ENCODE peak calls at places on chromosomes 4 and X, in nine cellular contexts. O is PC-3, R is HCT116, C is neural progenitor cell, S is MM.1S, M is hepatocyte, F is GM23338, H is OCI-LY7, Q is SK-N-SH. A is an unnamed sample.
A peak's percentile ranks its signal among the peaks of the same experiment; 100 is the strongest.

GRCh38 chr4:46878641-46879040 is 30.4 kb downstream of the COX7B2 start:
- DNase-seq in C (no peak), H (no peak), F (no peak), Q (no peak), M (no peak), O (no peak), S (no peak), R (no peak), A (no peak)

GRCh38 chrX:139889760-139890159 is 43.1 kb downstream of the ATP11C start:
- DNase-seq in Q (no peak), H (no peak), C (no peak), M (no peak), F (no peak), R (no peak), O (peak; percentile 35), S (no peak), A (peak; percentile 57)

GRCh38 chr4:26758899-26759298 is 101.7 kb upstream of the STIM2 start:
- DNase-seq in H (no peak), R (no peak), O (no peak), Q (no peak), S (no peak), F (no peak), M (no peak), C (no peak), A (no peak)

GRCh38 chr4:143184217-143184502 is 557 bp upstream of the USP38 start:
- DNase-seq in O (no peak), R (no peak), Q (no peak), S (no peak), F (no peak), H (peak; percentile 11), C (no peak), M (no peak), A (no peak)

GRCh38 chr4:13615162-13615561 is 12.4 kb downstream of the BOD1L1 start:
- DNase-seq in F (no peak), Q (no peak), R (no peak), O (no peak), S (peak; percentile 62), C (no peak), H (peak; percentile 64), M (no peak), A (no peak)

GRCh38 chr4:17189322-17189721 is 290.9 kb upstream of the LDB2 start:
- DNase-seq in H (no peak), M (peak; percentile 27), S (no peak), O (no peak), C (no peak), Q (no peak), R (no peak), F (no peak), A (peak; percentile 70)

GRCh38 chrX:140916891-140917290 is 85.5 kb upstream of the SPANXB1 start:
- DNase-seq in C (no peak), Q (no peak), S (no peak), O (no peak), R (no peak), M (no peak), F (no peak), H (no peak), A (no peak)

GRCh38 chrX:78652971-78653822 is 5.9 kb downstream of the RTL3 start:
- DNase-seq in C (no peak), H (no peak), S (peak; percentile 15), F (no peak), Q (no peak), R (no peak), M (no peak), O (peak; percentile 88), A (peak; percentile 78)

GRCh38 chrX:131778269-131779218 is 234.7 kb downstream of the OR13H1 start:
- DNase-seq in Q (peak; percentile 67), F (no peak), S (peak; percentile 95), C (no peak), O (peak; percentile 25), M (no peak), R (no peak), H (no peak), A (no peak)

GRCh38 chrX:123731258-123731986 is 1.4 kb downstream of the THOC2 start:
- DNase-seq in Q (peak; percentile 34), S (no peak), M (peak; percentile 16), R (no peak), H (peak; percentile 20), O (peak; percentile 24), F (peak; percentile 18), C (peak; percentile 37), A (peak; percentile 60)

GRCh38 chrX:129600981-129601424 is 53.8 kb downstream of the APLN start:
- DNase-seq in S (peak; percentile 35), M (peak; percentile 34), Q (peak; percentile 51), H (peak; percentile 34), R (no peak), O (peak; percentile 51), F (peak; percentile 60), C (peak; percentile 35), A (peak; percentile 53)

GRCh38 chr4:84418032-84418709 is 80.9 kb downstream of the NKX6-1 start:
- DNase-seq in O (no peak), M (peak; percentile 27), C (peak; percentile 60), H (no peak), R (no peak), S (no peak), F (no peak), Q (no peak), A (no peak)

GRCh38 chrX:138885886-138886285 is 174.4 kb upstream of the FGF13 start:
- DNase-seq in C (no peak), S (no peak), H (no peak), R (no peak), M (no peak), F (no peak), O (peak; percentile 78), Q (no peak), A (peak; percentile 68)

GRCh38 chr4:177287298-177287697 is 22.4 kb upstream of the NEIL3 start:
- DNase-seq in C (no peak), M (no peak), Q (no peak), R (no peak), S (no peak), O (no peak), F (no peak), H (no peak), A (no peak)

GRCh38 chr4:681736-682451 is 7.1 kb downstream of the SLC49A3 start:
- DNase-seq in R (no peak), M (peak; percentile 62), C (peak; percentile 63), H (no peak), O (peak; percentile 55), F (peak; percentile 72), S (no peak), Q (peak; percentile 88), A (no peak)

GRCh38 chrX:103446665-103447302 is 70.4 kb downstream of the BEX3 start:
- DNase-seq in M (peak; percentile 28), S (no peak), O (no peak), H (no peak), R (no peak), F (peak; percentile 80), C (peak; percentile 46), Q (no peak), A (peak; percentile 50)

DNA sequence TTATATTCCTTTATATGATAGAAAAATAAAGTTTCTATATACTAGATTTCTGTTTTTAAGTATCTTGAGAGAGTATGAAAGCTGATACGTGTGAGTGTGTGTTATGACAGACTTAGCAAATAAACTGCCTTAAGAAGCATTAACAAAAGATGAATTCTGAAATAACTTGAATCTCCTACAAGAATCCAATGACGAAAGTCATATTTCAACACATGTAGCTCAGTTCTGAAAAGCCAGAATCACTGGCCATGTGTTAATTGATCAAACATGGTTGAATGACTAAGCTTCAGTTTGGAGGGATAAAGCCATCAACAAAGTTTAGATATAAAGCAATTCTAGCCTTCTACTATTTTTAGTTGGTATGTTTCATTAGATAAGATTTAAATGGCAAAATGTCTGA is 88.5 kb upstream of the ETNPPL start:
- DNase-seq in R (no peak), O (no peak), M (no peak), S (no peak), H (no peak), Q (no peak), F (no peak), C (no peak), A (peak; percentile 60)
- TF ChIP-seq EZH2phosphoT487 in R (no peak), O (no peak), M (no peak), S (no peak), H (no peak), Q (no peak), F (no peak), C (no peak), A (no peak)

DNA sequence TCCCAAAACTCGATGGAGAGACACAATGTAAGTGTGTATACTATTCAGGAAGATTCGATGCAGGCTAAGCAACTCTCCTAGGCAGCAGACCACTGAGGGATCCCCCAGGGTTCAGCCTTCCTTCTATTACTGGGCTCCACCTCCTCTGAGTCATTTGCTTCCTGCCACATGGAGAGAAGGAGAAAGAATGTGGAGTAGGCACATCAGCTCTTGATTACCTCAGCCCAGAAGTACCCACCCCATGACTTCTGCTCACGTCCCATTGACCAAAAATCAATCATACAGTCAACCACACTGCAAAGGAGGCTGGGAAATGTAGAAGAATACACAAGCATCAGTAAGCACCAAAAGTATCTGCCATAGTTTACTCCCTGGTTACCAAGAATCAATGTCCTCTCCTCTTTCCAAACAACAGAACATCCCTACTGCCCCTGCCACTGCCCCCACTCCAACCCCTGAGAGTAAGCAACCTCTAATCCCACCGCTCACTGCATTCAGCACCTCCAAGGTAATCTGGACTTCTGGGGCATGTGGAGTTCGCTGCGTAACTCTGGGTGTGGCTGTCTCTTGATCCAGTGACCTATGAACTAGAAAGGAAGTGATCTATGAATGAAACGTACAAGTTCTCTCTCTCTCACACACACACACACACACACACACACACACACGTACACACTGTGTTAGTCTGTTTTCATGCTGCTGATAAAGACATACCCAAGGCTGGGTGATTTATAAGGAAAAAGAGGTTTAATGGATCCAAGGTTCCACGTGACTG is 91.2 kb upstream of the C1QTNF7 start:
- DNase-seq in H (no peak), Q (no peak), O (peak; percentile 16), C (no peak), M (no peak), S (no peak), F (peak; percentile 12), R (no peak), A (peak; percentile 69)
- H3K27ac ChIP-seq in H (no peak overlapping the region), Q (no peak overlapping the region), O (no peak overlapping the region), C (no peak overlapping the region), M (no peak overlapping the region), S (no peak overlapping the region), F (no peak overlapping the region), R (no peak overlapping the region), A (no peak overlapping the region)

GRCh38 chr4:113665036-113665435 is 96.5 kb downstream of the CAMK2D start:
- DNase-seq in S (no peak), O (no peak), M (no peak), Q (no peak), F (no peak), R (no peak), H (no peak), C (no peak), A (peak; percentile 27)

GRCh38 chr4:113666386-113667114 is 95.0 kb downstream of the CAMK2D start:
- DNase-seq in F (no peak), R (no peak), C (peak; percentile 15), H (no peak), O (no peak), S (no peak), Q (no peak), M (no peak), A (no peak)
- TF ChIP-seq EZH2phosphoT487 in F (no peak), R (no peak), C (no peak), H (no peak), O (no peak), S (no peak), Q (no peak), M (no peak), A (no peak)

DNA sequence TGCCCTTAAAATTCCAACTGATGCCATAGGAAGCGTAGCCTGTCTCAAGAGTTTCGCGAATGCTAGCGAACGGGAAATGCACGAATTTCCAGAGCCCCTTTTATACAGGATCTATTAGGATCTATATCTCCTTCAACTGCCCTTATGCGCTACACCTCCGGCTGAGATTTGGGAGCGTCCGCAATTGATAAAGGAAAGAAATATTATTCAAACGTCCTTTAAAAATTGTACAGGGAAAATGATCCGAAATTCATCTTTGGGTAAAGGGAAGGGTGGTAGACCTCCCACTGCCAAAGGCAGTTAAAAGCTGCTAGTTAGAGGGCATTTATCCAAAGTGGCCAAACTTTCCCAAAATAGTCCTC is 609 bp downstream of the NR3C2 start:
- DNase-seq in S (no peak), O (peak; percentile 20), M (no peak), F (peak; percentile 36), R (no peak), C (peak; percentile 37), H (no peak), Q (peak; percentile 13), A (peak; percentile 21)
- H3K27ac ChIP-seq in S (no peak overlapping the region), O (no peak overlapping the region), M (no peak overlapping the region), F (no peak overlapping the region), R (no peak overlapping the region), C (no peak overlapping the region), H (no peak overlapping the region), Q (no peak overlapping the region), A (no peak overlapping the region)